ENCODE peak calls at places on chromosomes 1 and 21, in five cellular contexts. N, X, C, I and W are unnamed samples.

GRCh38 chr1:7591565-7591964 is 179.5 kb upstream of the VAMP3 start:
- DNase-seq in N (no peak), C (peak; percentile 45), I (no peak), X (no peak), W (no peak)

GRCh38 chr1:87292684-87293493 is 35.8 kb upstream of the LMO4 start:
- DNase-seq in C (no peak), I (peak; percentile 79), N (peak; percentile 72), X (peak; percentile 37), W (peak; percentile 1)

GRCh38 chr21:45607021-45607921 is 36.3 kb upstream of the PCBP3 start:
- DNase-seq in I (peak; percentile 46), X (peak; percentile 1), C (no peak), N (no peak), W (peak; percentile 26)

GRCh38 chr21:44958471-44959191 is 18.8 kb downstream of the SLX9 start:
- DNase-seq in C (peak; percentile 75), I (peak; percentile 90), X (peak; percentile 93), N (peak; percentile 54), W (no peak)

GRCh38 chr1:52603680-52604501 is 1.7 kb downstream of the GPX7 start:
- DNase-seq in C (no peak), N (no peak), X (no peak), I (no peak), W (no peak)

GRCh38 chr1:84715620-84716019 is 25.4 kb upstream of the SSX2IP start:
- DNase-seq in X (no peak), I (no peak), N (no peak), C (no peak), W (no peak)

GRCh38 chr1:169711469-169712308 is at the start of gene SELL:
- DNase-seq in N (peak; percentile 69), C (no peak), I (peak; percentile 79), X (peak; percentile 21), W (peak; percentile 16)

GRCh38 chr21:39251326-39251725 is 62.1 kb downstream of the BRWD1 start:
- DNase-seq in X (no peak), N (no peak), I (no peak), C (no peak), W (no peak)

GRCh38 chr1:113452921-113453770 is 62.8 kb downstream of the MAGI3 start:
- DNase-seq in C (no peak), I (peak; percentile 44), N (peak; percentile 45), X (no peak), W (no peak)

GRCh38 chr1:7338439-7338838 is 432.7 kb upstream of the VAMP3 start:
- DNase-seq in X (no peak), N (no peak), I (no peak), C (no peak), W (no peak)

GRCh38 chr1:159141584-159142518 is 29.6 kb upstream of the CADM3 start:
- DNase-seq in N (no peak), I (peak; percentile 12), X (no peak), C (no peak), W (no peak)

GRCh38 chr1:87949711-87950110 is 621.0 kb downstream of the LMO4 start:
- DNase-seq in C (no peak), I (no peak), X (no peak), N (no peak), W (no peak)

GRCh38 chr1:17308593-17308992 is 596 bp downstream of the PADI4 start:
- DNase-seq in I (no peak), X (no peak), N (no peak), C (no peak), W (no peak)

GRCh38 chr1:24769656-24770651 is 24.7 kb downstream of the CLIC4 start:
- DNase-seq in N (no peak), I (peak; percentile 92), C (no peak), X (no peak), W (peak; percentile 89)

GRCh38 chr1:169809370-169810095 is 14.8 kb upstream of the METTL18 start:
- DNase-seq in N (peak; percentile 25), X (no peak), I (peak; percentile 44), C (no peak), W (peak; percentile 7)

GRCh38 chr1:6245869-6246496 is 2.0 kb downstream of the HES3 start:
- DNase-seq in C (no peak), I (peak; percentile 85), X (no peak), N (no peak), W (no peak)

GRCh38 chr21:41677671-41678015 is 89.2 kb downstream of the RIPK4 start:
- DNase-seq in C (no peak), I (no peak), X (no peak), N (peak; percentile 64), W (no peak)

GRCh38 chr1:48026275-48026674 is 29.1 kb upstream of the TRABD2B start:
- DNase-seq in N (no peak), X (no peak), I (no peak), C (no peak), W (peak; percentile 77)

GRCh38 chr1:59714966-59715365 is 99.8 kb upstream of the HOOK1 start:
- DNase-seq in N (no peak), C (no peak), X (no peak), I (no peak), W (no peak)

GRCh38 chr1:185565314-185565713 is 168.9 kb upstream of the HMCN1 start:
- DNase-seq in N (no peak), X (no peak), C (no peak), I (no peak), W (peak; percentile 87)

GRCh38 chr1:1431006-1431844 is 4.3 kb upstream of the VWA1 start:
- DNase-seq in C (peak; percentile 60), N (no peak), X (no peak), I (no peak), W (no peak)
- H3K4me3 ChIP-seq in C (no peak overlapping the region), N (no peak overlapping the region), X (no peak overlapping the region), I (no peak overlapping the region), W (no peak overlapping the region)

GRCh38 chr1:115880981-115881672 is 40.2 kb upstream of the NHLH2 start:
- DNase-seq in C (no peak), X (no peak), I (no peak), N (no peak), W (no peak)

GRCh38 chr1:115877511-115877910 is 36.6 kb upstream of the NHLH2 start:
- DNase-seq in I (peak; percentile 48), C (no peak), N (no peak), X (no peak), W (no peak)

GRCh38 chr1:115874929-115875328 is 34.0 kb upstream of the NHLH2 start:
- DNase-seq in N (no peak), C (no peak), X (no peak), I (peak; percentile 26), W (no peak)

GRCh38 chr1:115883240-115883639 is 42.3 kb upstream of the NHLH2 start:
- DNase-seq in C (no peak), N (no peak), X (no peak), I (no peak), W (no peak)

DNA sequence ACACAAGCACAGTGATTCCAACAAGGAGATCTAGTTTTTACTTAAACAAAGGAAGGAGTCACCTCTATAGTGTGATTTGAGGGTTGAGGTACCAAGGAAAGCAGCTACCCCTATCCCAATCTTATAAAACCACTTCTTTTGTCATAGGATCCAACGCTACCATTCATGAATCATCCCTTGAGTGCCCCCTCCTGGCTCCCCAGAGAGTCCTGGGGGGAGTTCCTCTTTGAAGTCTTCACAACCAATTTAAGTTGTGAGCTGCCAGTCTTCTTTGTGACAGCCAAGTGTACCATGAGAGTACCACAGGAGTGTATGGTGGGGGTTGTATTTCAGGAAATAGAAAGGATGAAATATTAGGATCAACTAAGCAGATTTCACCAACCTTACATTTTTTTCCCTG is 39.1 kb upstream of the NHLH2 start:
- DNase-seq in I (peak; percentile 43), X (no peak), N (peak; percentile 10), C (no peak), W (no peak)
- TF ChIP-seq CTCF in I (peak; percentile 31), X (no peak), N (no peak), C (no peak), W (no peak)

DNA sequence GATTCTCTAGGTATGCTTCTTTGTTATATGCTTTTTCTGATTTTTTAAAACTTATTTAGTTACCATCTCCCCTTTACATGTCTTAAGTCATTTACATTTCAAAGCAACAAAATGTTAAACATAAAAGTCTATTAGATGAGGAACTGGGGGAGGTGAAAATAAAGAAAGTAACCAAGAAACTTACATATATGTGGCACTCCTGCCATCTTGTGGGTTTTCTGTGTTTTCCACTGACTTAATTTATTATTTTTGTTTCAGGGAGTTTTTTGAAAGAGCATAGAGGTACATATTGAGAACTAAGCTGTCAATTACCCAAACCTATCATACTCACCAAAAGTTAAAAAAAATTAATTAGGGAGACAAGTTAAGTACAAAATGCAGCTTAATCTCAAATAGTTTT is 1531.1 kb downstream of the MRPL39 start:
- DNase-seq in C (no peak), I (no peak), N (no peak), X (no peak), W (no peak)
- H3K27me3 ChIP-seq in C (no peaks in the 10 kb centered on the region), I (no peaks in the 10 kb centered on the region), N (no peaks in the 10 kb centered on the region), X (no peaks in the 10 kb centered on the region), W (no peaks in the 10 kb centered on the region)

DNA sequence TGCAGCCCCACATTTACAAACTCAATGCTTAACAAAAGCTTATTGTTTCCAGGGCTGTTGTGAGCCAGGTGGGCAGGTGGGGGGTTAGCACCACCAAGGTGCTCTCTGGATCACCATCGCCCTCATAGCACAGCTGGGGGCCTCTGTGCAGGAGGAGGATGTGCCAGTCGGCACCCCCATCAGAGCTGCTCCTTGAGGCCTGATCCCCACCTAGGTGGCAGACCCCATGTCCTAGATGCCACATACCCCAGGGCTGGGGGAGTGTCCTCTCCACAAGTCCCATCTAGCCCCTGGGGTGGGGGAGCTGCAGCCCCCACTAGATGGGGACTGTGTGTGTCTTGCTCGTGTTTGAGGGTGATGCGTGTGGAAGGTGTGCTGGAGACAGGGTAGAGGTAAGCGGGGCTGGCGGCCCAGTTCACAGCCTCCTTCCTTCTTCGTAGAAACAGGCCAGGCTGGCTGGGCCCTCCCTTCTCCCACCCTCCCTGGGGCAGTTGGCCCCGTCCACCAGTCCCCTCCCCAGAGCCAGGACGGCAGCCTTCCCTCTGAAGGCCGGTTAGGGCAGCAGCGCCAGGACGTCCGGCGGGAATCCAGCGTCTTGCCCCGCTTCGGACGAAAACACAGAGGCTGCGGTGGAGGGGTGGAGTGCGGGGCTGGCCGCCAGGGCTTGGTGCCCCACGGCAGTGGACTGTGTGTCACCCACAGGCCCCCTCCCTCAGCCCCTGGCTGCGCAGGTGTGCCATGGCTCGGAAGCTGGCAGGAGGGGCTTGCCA is 3.4 kb downstream of the PRDM16 start:
- DNase-seq in X (no peak), N (peak; percentile 53), C (peak; percentile 76), I (no peak), W (no peak)
- H3K4me3 ChIP-seq in X (no peak overlapping the region), N (no peak overlapping the region), C (no peak overlapping the region), I (no peak overlapping the region), W (no peak overlapping the region)

DNA sequence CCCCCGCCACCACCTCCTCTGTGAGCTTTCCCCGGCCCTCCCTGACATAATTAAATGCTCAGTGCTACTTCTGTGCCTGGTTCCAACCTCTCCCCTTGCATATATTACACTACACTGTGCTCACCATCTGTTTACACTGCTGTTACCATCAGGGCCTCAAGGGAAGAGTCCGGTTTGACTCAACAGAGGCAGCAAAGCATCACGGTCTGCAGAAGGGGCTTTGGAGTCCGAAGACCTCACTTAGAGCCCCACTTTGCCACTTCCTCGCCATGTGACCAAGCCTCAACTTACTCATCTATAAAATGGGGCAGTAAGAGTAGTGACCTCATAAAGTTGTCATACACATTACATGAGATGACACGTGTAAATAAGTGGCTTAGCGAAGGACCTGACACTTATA is 27.4 kb downstream of the KCNN3 start:
- DNase-seq in X (no peak), N (no peak), I (no peak), C (no peak), W (no peak)
- TF ChIP-seq CTCF in X (no peak), N (no peak), I (no peak), C (no peak), W (no peak)